ENCODE peak calls at places on chromosomes 1 and 21, in five cellular contexts. Y is AG08396; U is Daoy; L is NCI-H1105 treated with DMSO at 0.1 percent for 48 hours; Z is activated T-cell treated with anti-CD3 and anti-CD28 coated beads, Interleukin-2, amount 50 U/mL, for 4 hours. S is an unnamed sample.

GRCh38 chr1:18243503-18244175 is 136.0 kb downstream of the IGSF21 start:
- DNase-seq in L (no peak), Z (no peak), U (no peak), Y (no peak), S (no peak)

GRCh38 chr1:204780682-204781081 is 90.0 kb upstream of the NFASC start:
- DNase-seq in Z (no peak), U (peak; percentile 12), L (no peak), Y (no peak), S (peak; percentile 21)

GRCh38 chr1:50522943-50523342 is 99.7 kb upstream of the DMRTA2 start:
- DNase-seq in U (no peak), Z (no peak), L (no peak), Y (no peak), S (no peak)

GRCh38 chr1:153422450-153423068 is 6.2 kb downstream of the S100A7A start:
- DNase-seq in L (no peak), Y (peak; percentile 70), Z (peak; percentile 58), U (peak; percentile 63), S (peak; percentile 56)

GRCh38 chr1:118960026-118960561 is 28.0 kb downstream of the TBX15 start:
- DNase-seq in Z (no peak), L (no peak), Y (no peak), U (peak; percentile 88), S (peak; percentile 76)

GRCh38 chr21:25733859-25734653 is 648 bp downstream of the ATP5PF start:
- DNase-seq in Z (peak; percentile 27), L (peak; percentile 16), U (peak; percentile 16), Y (peak; percentile 22), S (peak; percentile 30)

GRCh38 chr1:154264454-154264853 is 8.0 kb upstream of the HAX1 start:
- DNase-seq in L (no peak), Y (no peak), Z (no peak), U (no peak), S (no peak)

GRCh38 chr1:240092301-240093119 is 827 bp downstream of the FMN2 start:
- DNase-seq in L (no peak), Z (no peak), U (peak; percentile 77), Y (peak; percentile 81), S (peak; percentile 33)

GRCh38 chr1:150487763-150488115 is 520 bp downstream of the TARS2 start:
- DNase-seq in Z (no peak), U (no peak), L (no peak), Y (no peak), S (no peak)

GRCh38 chr21:32475162-32475812 is 62.8 kb downstream of the EVA1C start:
- DNase-seq in U (no peak), L (no peak), Z (no peak), Y (peak; percentile 48), S (no peak)

GRCh38 chr1:1452882-1453281 is 3.4 kb downstream of the ATAD3C start:
- DNase-seq in U (no peak), L (no peak), Z (no peak), Y (no peak), S (no peak)

GRCh38 chr1:228500901-228501871 is 14.0 kb downstream of the RNF187 start:
- DNase-seq in U (peak; percentile 91), Z (peak; percentile 87), Y (peak; percentile 86), L (peak; percentile 66), S (peak; percentile 86)

GRCh38 chr1:42966688-42967609 is 8.3 kb upstream of the SLC2A1 start:
- DNase-seq in Z (no peak), L (peak; percentile 83), Y (peak; percentile 76), U (peak; percentile 97), S (peak; percentile 98)

GRCh38 chr1:145995964-145996432 is 381 bp downstream of the TXNIP start:
- DNase-seq in L (no peak), U (no peak), Y (no peak), Z (no peak), S (no peak)

GRCh38 chr1:27934818-27935549 is at the start of gene SMPDL3B:
- DNase-seq in Z (no peak), L (peak; percentile 40), U (peak; percentile 33), Y (no peak), S (peak; percentile 88)

GRCh38 chr21:42472521-42472920 is 23.5 kb downstream of the RSPH1 start:
- DNase-seq in L (no peak), Z (no peak), U (no peak), Y (no peak), S (no peak)

GRCh38 chr1:236759252-236759859 is 35.7 kb upstream of the MTR start:
- DNase-seq in Z (no peak), L (no peak), Y (peak; percentile 38), U (peak; percentile 24), S (peak; percentile 49)

GRCh38 chr1:241579434-241579833 is 47.3 kb downstream of the KMO start:
- DNase-seq in L (no peak), Z (no peak), Y (no peak), U (no peak), S (no peak)

GRCh38 chr1:85606414-85606800 is 25.8 kb downstream of the CCN1 start:
- DNase-seq in Z (no peak), U (peak; percentile 63), Y (no peak), L (no peak), S (peak; percentile 73)

GRCh38 chr1:221794079-221794670 is 52.3 kb upstream of the DUSP10 start:
- DNase-seq in Y (no peak), U (peak; percentile 75), Z (no peak), L (no peak), S (peak; percentile 95)

GRCh38 chr1:19739628-19740027 is 60.1 kb downstream of the TMCO4 start:
- DNase-seq in L (no peak), U (no peak), Z (no peak), Y (no peak), S (no peak)

GRCh38 chr1:157920748-157921147 is 72.7 kb upstream of the KIRREL1 start:
- DNase-seq in U (no peak), L (no peak), Z (no peak), Y (no peak), S (no peak)

GRCh38 chr1:115710859-115711624 is 57.5 kb downstream of the CASQ2 start:
- DNase-seq in Z (no peak), Y (no peak), L (no peak), U (no peak), S (no peak)

GRCh38 chr1:227769047-227769446 is 33.8 kb downstream of the SNAP47 start:
- DNase-seq in U (no peak), L (no peak), Z (no peak), Y (no peak), S (no peak)